ENCODE peak calls at places on chromosomes 1 and 21, in ten cellular contexts. L is skeletal muscle cell; N is dorsolateral prefrontal cortex; K is mucosa of descending colon; R is fibroblast of the aortic adventitia; X is left lung; O is neuronal stem cell; Z is PC-3; T is CD8-positive, alpha-beta memory T cell; M is HCT116. P is an unnamed sample.
A peak's percentile ranks its signal among the peaks of the same experiment; 100 is the strongest.

GRCh38 chr1:64172458-64172983 is 30.9 kb upstream of the UBE2U start:
- DNase-seq in M (no peak), K (no peak), O (no peak), Z (peak; percentile 91), X (no peak), L (no peak), T (no peak), R (peak; percentile 67), N (no peak), P (peak; percentile 28)

GRCh38 chr21:37916795-37917142 is 512 bp upstream of the KCNJ6 start:
- DNase-seq in M (no peak), T (no peak), O (peak; percentile 43), N (no peak), Z (no peak), K (no peak), X (no peak), R (no peak), L (no peak), P (no peak)

GRCh38 chr1:169115891-169116585 is 9.5 kb downstream of the ATP1B1 start:
- DNase-seq in N (no peak), O (no peak), Z (no peak), T (no peak), L (no peak), X (peak; percentile 80), M (no peak), K (peak; percentile 74), R (no peak), P (no peak)

GRCh38 chr1:224668991-224669390 is 52.9 kb downstream of the CNIH3 start:
- DNase-seq in T (no peak), Z (no peak), N (no peak), K (no peak), L (no peak), X (no peak), R (no peak), M (no peak), O (no peak), P (peak; percentile 34)

GRCh38 chr1:19772053-19772452 is 27.7 kb downstream of the TMCO4 start:
- DNase-seq in X (no peak), O (no peak), K (no peak), R (no peak), M (no peak), N (peak; percentile 36), T (no peak), Z (no peak), L (no peak), P (no peak)

GRCh38 chr1:154983776-154984466 is 777 bp downstream of the FLAD1 start:
- DNase-seq in X (no peak), R (no peak), O (no peak), M (no peak), Z (peak; percentile 33), K (peak; percentile 42), T (no peak), L (no peak), N (no peak), P (no peak)

GRCh38 chr1:225880210-225880584 is 2.0 kb downstream of the TMEM63A start:
- DNase-seq in O (no peak), Z (no peak), T (no peak), L (no peak), X (no peak), N (peak; percentile 82), K (peak; percentile 65), M (no peak), R (no peak), P (no peak)

GRCh38 chr1:206691604-206692003 is 6.9 kb downstream of the MAPKAPK2 start:
- DNase-seq in Z (no peak), O (no peak), K (no peak), T (no peak), M (no peak), N (no peak), L (no peak), X (no peak), R (no peak), P (no peak)

GRCh38 chr1:159181328-159182024 is 10.1 kb downstream of the CADM3 start:
- DNase-seq in Z (no peak), K (no peak), T (no peak), N (no peak), O (no peak), R (no peak), L (no peak), X (no peak), M (no peak), P (no peak)

GRCh38 chr1:221327954-221328353 is 413.9 kb downstream of the DUSP10 start:
- DNase-seq in X (no peak), N (no peak), Z (no peak), T (no peak), K (no peak), R (no peak), M (no peak), O (no peak), L (no peak), P (no peak)

GRCh38 chr1:194338241-194338948 is 1152.0 kb upstream of the B3GALT2 start:
- DNase-seq in K (no peak), T (no peak), O (no peak), N (no peak), R (no peak), L (no peak), X (no peak), Z (peak; percentile 11), M (no peak), P (no peak)

GRCh38 chr1:82160036-82160435 is 359.3 kb downstream of the ADGRL2 start:
- DNase-seq in Z (peak; percentile 83), X (no peak), K (no peak), O (no peak), N (no peak), L (no peak), R (peak; percentile 68), T (no peak), M (no peak), P (no peak)

GRCh38 chr21:46128106-46128982 is 27.0 kb downstream of the FTCD start:
- DNase-seq in K (peak; percentile 12), N (no peak), Z (no peak), M (no peak), O (no peak), R (no peak), T (no peak), L (no peak), X (no peak), P (no peak)

GRCh38 chr1:45172015-45172414 is 34.4 kb downstream of the ZSWIM5 start:
- DNase-seq in R (peak; percentile 22), L (no peak), O (no peak), Z (peak; percentile 89), T (no peak), N (no peak), K (no peak), M (no peak), X (no peak), P (no peak)

GRCh38 chr1:45171575-45171974 is 34.8 kb downstream of the ZSWIM5 start:
- DNase-seq in X (no peak), L (no peak), R (no peak), N (no peak), Z (no peak), O (no peak), T (no peak), M (no peak), K (no peak), P (no peak)

GRCh38 chr1:45172764-45173163 is 33.6 kb downstream of the ZSWIM5 start:
- DNase-seq in M (no peak), R (no peak), X (no peak), T (no peak), L (no peak), K (no peak), Z (no peak), N (no peak), O (no peak), P (no peak)

DNA sequence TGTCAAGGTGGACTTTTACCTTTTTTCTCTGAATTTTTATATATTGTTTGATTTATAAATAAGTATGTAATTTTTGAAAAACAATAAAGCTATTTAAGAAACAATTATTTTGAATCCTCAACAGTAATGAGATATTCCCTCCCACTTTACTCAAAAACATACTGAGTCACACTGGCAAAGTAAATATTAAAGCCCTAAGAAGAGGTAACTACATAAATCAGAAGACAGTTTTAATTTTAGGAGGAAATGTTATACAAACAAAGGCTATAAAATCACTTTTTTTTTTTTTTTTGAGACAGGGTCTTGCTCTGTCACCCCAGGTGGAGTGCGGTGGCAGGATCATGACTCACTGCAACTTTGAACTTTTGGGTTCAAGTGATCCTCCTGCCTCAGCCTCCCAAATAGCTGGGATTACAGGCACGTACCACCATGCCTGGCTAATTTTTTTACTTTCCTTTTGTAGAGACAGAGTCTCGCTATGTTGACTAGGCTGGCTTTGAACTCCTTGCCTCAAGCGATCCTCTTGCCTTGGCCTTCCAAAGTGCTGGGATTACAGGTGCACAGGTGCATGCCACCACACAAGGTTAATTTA is 36.2 kb downstream of the ZSWIM5 start:
- DNase-seq in N (no peak), Z (peak; percentile 40), T (no peak), O (no peak), X (no peak), M (no peak), K (no peak), L (no peak), R (no peak), P (no peak)
- H3K4me3 ChIP-seq in N (no peak overlapping the region), Z (no peak overlapping the region), T (no peak overlapping the region), O (no peak overlapping the region), X (no peak overlapping the region), M (no peak overlapping the region), K (no peak overlapping the region), L (no peak overlapping the region), R (no peak overlapping the region), P (no peak overlapping the region)

GRCh38 chr1:92768915-92769314 is 16.0 kb downstream of the EVI5 start:
- DNase-seq in N (no peak), M (no peak), L (no peak), T (no peak), O (no peak), K (no peak), X (no peak), R (no peak), Z (no peak), P (no peak)
- H3K4me3 ChIP-seq in N (no peak overlapping the region), M (no peak overlapping the region), L (no peak overlapping the region), T (no peak overlapping the region), O (no peak overlapping the region), K (no peak overlapping the region), X (no peak overlapping the region), R (no peak overlapping the region), Z (no peak overlapping the region), P (no peak overlapping the region)

DNA sequence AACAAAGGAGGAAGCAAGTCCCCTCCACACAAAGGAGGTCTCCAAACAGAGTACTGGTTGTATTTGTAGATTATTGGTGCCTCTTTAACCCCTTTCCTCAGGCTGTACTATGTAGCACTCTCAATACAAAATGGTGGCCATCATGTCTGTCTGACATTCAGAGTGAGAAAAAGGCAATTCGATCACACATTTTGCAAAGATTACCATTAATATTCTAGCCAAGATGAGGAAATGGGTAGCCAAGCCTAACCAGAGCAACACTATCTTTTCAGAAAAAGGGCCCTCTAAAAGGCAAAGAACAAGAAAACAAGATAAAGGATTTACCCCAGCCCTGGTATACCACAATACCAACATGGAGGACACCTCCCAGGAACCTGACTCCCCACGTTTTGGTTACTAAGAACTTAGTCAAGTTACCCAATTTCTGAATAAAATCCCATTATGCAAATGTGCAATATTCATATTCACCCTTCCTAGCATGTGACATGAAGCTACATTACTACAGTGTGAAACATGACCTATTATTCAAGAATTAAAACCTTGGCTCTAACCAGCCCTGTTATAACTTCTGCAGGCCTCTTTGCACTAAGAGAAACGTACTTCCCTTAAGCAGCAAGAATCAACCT is 2.2 kb downstream of the KDM5B start:
- DNase-seq in N (no peak), R (peak; percentile 43), M (no peak), O (no peak), K (no peak), L (no peak), Z (peak; percentile 33), T (no peak), X (no peak), P (no peak)
- H3K4me3 ChIP-seq in N (peak overlapping the region; percentile 92), R (peak overlapping the region; percentile 84), M (no peak overlapping the region), O (peak overlapping the region; percentile 73), K (peak overlapping the region; percentile 82), L (peak overlapping the region; percentile 91), Z (peak overlapping the region; percentile 91), T (peak overlapping the region; percentile 67), X (peak overlapping the region; percentile 97), P (peak overlapping the region; percentile 86)

GRCh38 chr1:3072178-3072947 is 3.4 kb downstream of the PRDM16 start:
- DNase-seq in L (no peak), Z (no peak), K (no peak), R (no peak), T (no peak), X (no peak), M (no peak), O (no peak), N (no peak), P (no peak)
- H3K4me3 ChIP-seq in L (no peak overlapping the region), Z (no peak overlapping the region), K (no peak overlapping the region), R (no peak overlapping the region), T (no peak overlapping the region), X (no peak overlapping the region), M (no peak overlapping the region), O (no peak overlapping the region), N (peak overlapping the region; percentile 13), P (no peak overlapping the region)